ENCODE peak calls at places on chromosome 20, in ten cellular contexts. K is T-helper 1 cell; X is BJ; P is 8988T; G is Ammon's horn; Z is fibroblast of the conjunctiva; A is CD8-positive, alpha-beta T cell; B is Right ventricle myocardium superior; C is dorsolateral prefrontal cortex; U is endothelial cell. T is an unnamed sample.

GRCh38 chr20:25484911-25485511 is 77.5 kb downstream of the GINS1 start:
- DNase-seq in B (no peak), P (no peak), Z (no peak), G (no peak), A (no peak), C (no peak), U (no peak), X (no peak), K (no peak), T (no peak)

GRCh38 chr20:38001173-38001875 is 31.9 kb downstream of the TTI1 start:
- DNase-seq in X (no peak), B (no peak), Z (peak), U (no peak), P (no peak), C (no peak), K (no peak), G (no peak), A (no peak), T (no peak)

GRCh38 chr20:32168184-32168910 is 39.2 kb downstream of the PLAGL2 start:
- DNase-seq in G (no peak), P (no peak), A (no peak), X (no peak), B (no peak), Z (no peak), K (no peak), U (no peak), C (no peak), T (no peak)

GRCh38 chr20:10316582-10316981 is 98.0 kb downstream of the SNAP25 start:
- DNase-seq in Z (no peak), A (no peak), K (no peak), C (no peak), G (no peak), B (no peak), X (no peak), U (no peak), P (no peak), T (peak)

GRCh38 chr20:25382704-25383370 is 7.8 kb downstream of the ABHD12 start:
- DNase-seq in A (no peak), X (no peak), Z (no peak), K (no peak), B (peak), P (no peak), C (no peak), G (no peak), U (no peak), T (no peak)

GRCh38 chr20:36645353-36645752 is 643 bp downstream of the SLA2 start:
- DNase-seq in C (no peak), X (no peak), U (no peak), B (no peak), Z (no peak), G (no peak), A (no peak), K (no peak), P (no peak), T (no peak)

GRCh38 chr20:64056889-64057627 is 5.9 kb upstream of the TCEA2 start:
- DNase-seq in Z (no peak), U (no peak), C (no peak), B (no peak), A (no peak), G (no peak), X (no peak), K (no peak), P (no peak), T (no peak)

GRCh38 chr20:51119914-51120313 is 97.0 kb upstream of the KCNG1 start:
- DNase-seq in A (no peak), C (no peak), B (no peak), Z (no peak), K (no peak), G (no peak), X (no peak), U (no peak), P (no peak), T (no peak)

GRCh38 chr20:57792386-57793095 is 82.7 kb upstream of the PMEPA1 start:
- DNase-seq in B (peak), A (no peak), X (no peak), Z (no peak), K (no peak), G (no peak), U (no peak), P (no peak), C (no peak), T (no peak)

GRCh38 chr20:3857405-3857804 is 10.8 kb downstream of the MAVS start:
- DNase-seq in C (no peak), K (no peak), U (no peak), X (no peak), Z (no peak), G (no peak), A (no peak), B (no peak), P (no peak), T (peak)

GRCh38 chr20:36246410-36246809 is 10.1 kb downstream of the AAR2 start:
- DNase-seq in P (no peak), Z (no peak), X (no peak), K (no peak), G (no peak), B (no peak), U (no peak), C (no peak), A (no peak), T (no peak)

GRCh38 chr20:63534831-63535651 is 2.1 kb downstream of the PTK6 start:
- DNase-seq in Z (no peak), C (no peak), A (no peak), B (peak), G (no peak), X (no peak), K (no peak), P (no peak), U (peak), T (no peak)

GRCh38 chr20:60512436-60512835 is 554.2 kb downstream of the CDH26 start:
- DNase-seq in X (peak), B (no peak), U (no peak), C (no peak), A (no peak), Z (no peak), P (no peak), K (no peak), G (peak), T (no peak)

GRCh38 chr20:62378215-62378614 is 8.7 kb upstream of the RPS21 start:
- DNase-seq in K (no peak), X (no peak), P (no peak), U (no peak), G (no peak), B (no peak), C (no peak), A (no peak), Z (no peak), T (no peak)

GRCh38 chr20:20953738-20954657 is 152.2 kb downstream of the LINC00237 start:
- DNase-seq in Z (no peak), U (no peak), K (no peak), P (no peak), A (no peak), C (no peak), B (no peak), G (no peak), X (no peak), T (no peak)

GRCh38 chr20:50282592-50283241 is 92.1 kb downstream of the CEBPB start:
- DNase-seq in K (no peak), C (no peak), G (no peak), X (no peak), A (no peak), U (no peak), B (peak), Z (no peak), P (no peak), T (no peak)

GRCh38 chr20:13554706-13555105 is 84.0 kb downstream of the TASP1 start:
- DNase-seq in U (no peak), X (no peak), K (no peak), A (no peak), C (no peak), P (no peak), B (no peak), G (no peak), Z (no peak), T (no peak)

GRCh38 chr20:4041748-4042411 is 26.5 kb upstream of the RNF24 start:
- DNase-seq in Z (no peak), B (no peak), U (no peak), C (no peak), G (no peak), P (peak), A (no peak), K (no peak), X (peak), T (no peak)

GRCh38 chr20:51493346-51493791 is 49.1 kb downstream of the NFATC2 start:
- DNase-seq in U (no peak), G (no peak), Z (no peak), X (no peak), P (no peak), A (no peak), K (peak), B (no peak), C (no peak), T (no peak)

GRCh38 chr20:2023151-2023550 is 29.3 kb upstream of the PDYN start:
- DNase-seq in B (no peak), X (no peak), U (no peak), P (no peak), G (no peak), K (no peak), Z (no peak), C (no peak), A (no peak), T (no peak)

GRCh38 chr20:3663031-3663701 is at the start of gene GFRA4:
- DNase-seq in Z (no peak), P (no peak), A (no peak), X (no peak), G (no peak), C (peak), K (no peak), U (no peak), B (no peak), T (peak)

GRCh38 chr20:33640287-33640686 is 21.8 kb upstream of the C20orf144 start:
- DNase-seq in X (no peak), Z (no peak), P (no peak), G (no peak), C (no peak), U (no peak), B (no peak), K (no peak), A (no peak), T (no peak)

GRCh38 chr20:10061641-10062040 is 26.9 kb downstream of the ANKEF1 start:
- DNase-seq in C (no peak), B (no peak), Z (no peak), X (no peak), K (no peak), G (no peak), U (no peak), A (no peak), P (no peak), T (no peak)

GRCh38 chr20:51470907-51471411 is 71.6 kb downstream of the NFATC2 start:
- DNase-seq in X (no peak), K (no peak), Z (no peak), U (no peak), G (no peak), B (no peak), A (no peak), C (no peak), P (no peak), T (no peak)

GRCh38 chr20:8389381-8390368 is 257.6 kb downstream of the PLCB1 start:
- DNase-seq in X (no peak), U (no peak), C (no peak), B (no peak), Z (peak), P (no peak), G (peak), A (no peak), K (no peak), T (peak)